ENCODE peak calls at places on chromosomes 16 and 17, in five cellular contexts. W, R, L, G and K are unnamed samples.

GRCh38 chr17:79798296-79799173 is 1.7 kb upstream of the CBX8 start:
- DNase-seq in R (no peak), G (peak), L (peak), W (peak), K (no peak)

GRCh38 chr16:22890976-22891375 is 77.0 kb downstream of the HS3ST2 start:
- DNase-seq in W (no peak), R (no peak), G (no peak), L (no peak), K (no peak)

GRCh38 chr16:17339764-17340541 is 130.8 kb downstream of the XYLT1 start:
- DNase-seq in G (peak), R (peak), L (no peak), W (no peak), K (no peak)

GRCh38 chr16:49859139-49859947 is 3.4 kb upstream of the ZNF423 start:
- DNase-seq in G (no peak), L (no peak), W (peak), R (no peak), K (no peak)

GRCh38 chr17:15409721-15410247 is 57.6 kb downstream of the CDRT4 start:
- DNase-seq in L (no peak), R (peak), G (no peak), W (no peak), K (no peak)

GRCh38 chr16:49003022-49003421 is 278.6 kb downstream of the CBLN1 start:
- DNase-seq in W (no peak), G (no peak), R (no peak), L (no peak), K (no peak)

GRCh38 chr16:49855280-49855821 is 561 bp downstream of the ZNF423 start:
- DNase-seq in W (peak), R (peak), G (peak), L (peak), K (peak)

GRCh38 chr17:28982191-28982793 is 23.5 kb downstream of the SEZ6 start:
- DNase-seq in W (no peak), L (no peak), R (peak), G (peak), K (no peak)

GRCh38 chr16:7381671-7382070 is 49.0 kb downstream of the RBFOX1 start:
- DNase-seq in L (no peak), G (no peak), W (no peak), R (no peak), K (no peak)
- H3K23ac ChIP-seq in L (no peak), G (no peak), W (no peak), R (no peak), K (no peak)

GRCh38 chr16:71628810-71629209 is 2.8 kb downstream of the MARVELD3 start:
- DNase-seq in L (no peak), G (peak), R (no peak), W (no peak), K (no peak)

GRCh38 chr16:71627631-71628236 is 1.8 kb downstream of the MARVELD3 start:
- DNase-seq in R (no peak), L (no peak), W (no peak), G (peak), K (no peak)

GRCh38 chr16:71626858-71627213 is 852 bp downstream of the MARVELD3 start:
- DNase-seq in R (no peak), G (peak), W (peak), L (peak), K (no peak)

GRCh38 chr16:71625113-71625850 is 702 bp upstream of the MARVELD3 start:
- DNase-seq in G (no peak), R (no peak), L (no peak), W (no peak), K (no peak)

DNA sequence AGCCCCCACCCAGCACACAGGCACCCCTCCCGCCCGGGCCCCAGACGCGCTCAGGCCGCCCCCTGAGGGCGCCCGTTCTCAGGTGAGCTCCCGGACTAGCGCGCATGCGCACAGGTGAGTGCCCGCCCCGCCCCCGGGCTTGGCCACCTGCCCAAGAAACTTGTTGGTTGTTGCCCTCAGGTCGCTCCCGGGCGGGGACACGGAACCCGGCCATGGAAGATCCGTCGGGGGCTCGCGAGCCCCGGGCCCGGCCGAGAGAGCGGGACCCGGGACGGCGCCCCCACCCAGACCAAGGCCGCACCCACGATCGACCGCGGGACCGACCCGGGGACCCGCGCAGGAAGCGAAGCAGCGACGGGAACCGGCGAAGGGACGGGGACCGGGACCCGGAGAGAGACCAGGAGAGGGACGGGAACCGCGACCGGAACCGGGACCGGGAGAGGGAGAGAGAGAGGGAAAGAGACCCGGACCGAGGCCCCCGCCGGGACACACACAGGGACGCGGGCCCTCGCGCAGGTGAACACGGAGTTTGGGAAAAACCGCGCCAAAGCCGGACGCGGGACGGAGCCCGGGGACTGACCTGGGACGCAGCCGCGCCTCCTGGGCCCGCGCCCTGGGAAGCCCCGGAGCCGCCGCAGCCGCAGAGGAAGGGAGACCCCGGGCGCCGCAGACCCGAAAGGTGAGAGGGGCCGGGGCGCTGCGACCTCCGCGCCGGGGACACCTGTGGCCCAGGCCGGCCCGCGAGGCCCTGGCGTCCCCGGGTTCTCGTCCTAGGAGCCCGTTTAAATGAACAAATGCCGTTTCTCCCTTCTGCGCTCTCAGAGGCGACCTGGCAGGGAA is at the start of gene MARVELD3:
- DNase-seq in R (no peak), W (peak), G (peak), L (peak), K (no peak)
- H3K23ac ChIP-seq in R (no peak), W (no peak), G (peak), L (no peak), K (peak)

GRCh38 chr17:17422641-17423040 is 54.2 kb upstream of the MED9 start:
- DNase-seq in W (no peak), G (no peak), L (no peak), R (no peak), K (no peak)
- H3K23ac ChIP-seq in W (no peak), G (no peak), L (no peak), R (no peak), K (no peak)

DNA sequence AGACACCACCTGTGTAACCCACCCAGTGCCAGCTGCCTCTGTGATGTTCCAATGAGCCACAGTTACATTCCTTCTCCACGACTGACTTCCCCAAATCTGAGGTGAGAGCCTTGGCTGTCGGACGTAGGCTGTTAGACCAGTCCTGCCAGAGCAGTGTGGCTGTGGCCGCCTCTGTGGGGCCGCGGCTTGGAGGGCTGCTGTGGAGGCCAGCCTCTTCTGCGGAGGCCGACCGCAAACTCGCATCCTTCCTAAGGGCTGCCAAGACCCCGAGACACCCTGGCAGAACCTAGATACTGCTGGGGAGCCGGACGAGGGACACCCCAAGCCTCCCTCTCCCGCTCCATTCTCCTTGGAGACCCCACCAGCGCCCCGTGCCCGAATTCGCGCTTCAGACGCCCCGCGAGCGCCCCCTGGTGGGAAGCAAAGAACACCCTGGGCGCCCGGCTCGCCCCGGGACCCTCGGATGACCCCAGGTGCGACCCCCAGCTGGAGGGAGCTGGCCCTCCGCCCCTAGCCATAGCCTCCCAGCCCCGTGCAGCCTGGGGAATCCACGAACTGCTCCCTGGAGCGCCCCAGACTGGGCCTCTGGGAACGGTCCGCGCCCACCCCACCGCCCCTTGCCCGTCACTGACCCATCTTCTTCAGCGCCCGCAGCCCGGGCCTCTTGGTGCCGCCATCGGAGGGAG is 556 bp downstream of the PLCD3 start:
- DNase-seq in R (no peak), W (peak), L (peak), G (peak), K (peak)
- H3K23ac ChIP-seq in R (peak), W (no peak), L (no peak), G (no peak), K (peak)

DNA sequence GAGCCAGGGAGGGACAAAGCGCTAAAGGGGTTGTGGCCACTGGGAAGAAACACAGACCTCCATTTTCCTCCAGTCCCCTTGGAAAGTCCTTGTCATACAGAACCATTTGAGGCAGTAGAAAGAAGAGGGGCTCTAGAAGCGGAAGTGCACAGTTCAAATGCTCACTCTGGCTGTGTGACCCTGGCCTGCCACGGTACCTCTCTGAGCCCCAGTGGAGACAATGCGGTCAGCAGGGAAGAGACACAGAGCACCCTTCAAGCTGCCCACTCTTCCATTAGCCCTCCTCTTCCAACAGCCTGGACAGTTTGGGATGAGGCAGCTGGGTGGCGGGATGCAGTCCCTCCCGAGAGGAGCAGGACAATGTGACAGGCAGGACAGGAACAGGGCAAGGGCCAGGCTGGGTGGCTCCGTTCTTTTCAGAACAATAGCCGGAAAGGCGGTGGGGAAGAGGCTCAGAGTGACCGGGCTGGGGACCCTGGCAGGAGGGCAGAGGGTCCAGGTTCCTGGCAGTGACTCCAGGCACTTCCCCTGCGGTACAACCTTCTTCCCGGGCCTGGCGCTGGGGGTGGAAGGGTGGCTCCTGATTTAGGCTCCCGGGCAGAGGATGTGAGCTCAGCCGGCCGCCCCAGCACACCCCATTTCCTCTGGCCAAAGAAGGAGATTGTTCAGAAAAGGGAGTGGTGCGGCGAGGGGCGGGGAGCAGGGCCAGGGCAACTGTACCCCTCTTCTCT is 5.6 kb downstream of the CASKIN2 start:
- DNase-seq in R (no peak), L (no peak), G (no peak), W (no peak), K (no peak)
- H3K23ac ChIP-seq in R (no peak), L (no peak), G (no peak), W (no peak), K (peak)

DNA sequence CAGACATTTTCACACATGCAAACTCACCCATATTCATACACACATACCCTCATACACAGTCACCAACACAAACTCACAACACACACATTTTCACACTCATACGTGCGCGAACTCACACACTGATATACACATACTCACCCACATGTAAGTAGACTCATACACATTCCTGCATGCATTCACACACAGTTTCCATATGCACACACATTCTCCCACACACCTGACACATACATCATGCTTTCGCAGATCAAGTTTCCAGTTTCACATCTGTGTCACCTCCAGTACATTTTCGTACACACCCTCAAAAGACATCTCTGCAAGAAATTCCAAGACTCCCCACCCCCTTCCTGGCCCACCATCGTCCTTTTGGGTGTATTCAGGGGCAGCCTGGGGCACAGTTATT is 35.6 kb upstream of the MMP2 start:
- DNase-seq in G (no peak), L (no peak), W (no peak), R (no peak), K (no peak)
- H3K23ac ChIP-seq in G (no peak), L (no peak), W (no peak), R (no peak), K (no peak)

DNA sequence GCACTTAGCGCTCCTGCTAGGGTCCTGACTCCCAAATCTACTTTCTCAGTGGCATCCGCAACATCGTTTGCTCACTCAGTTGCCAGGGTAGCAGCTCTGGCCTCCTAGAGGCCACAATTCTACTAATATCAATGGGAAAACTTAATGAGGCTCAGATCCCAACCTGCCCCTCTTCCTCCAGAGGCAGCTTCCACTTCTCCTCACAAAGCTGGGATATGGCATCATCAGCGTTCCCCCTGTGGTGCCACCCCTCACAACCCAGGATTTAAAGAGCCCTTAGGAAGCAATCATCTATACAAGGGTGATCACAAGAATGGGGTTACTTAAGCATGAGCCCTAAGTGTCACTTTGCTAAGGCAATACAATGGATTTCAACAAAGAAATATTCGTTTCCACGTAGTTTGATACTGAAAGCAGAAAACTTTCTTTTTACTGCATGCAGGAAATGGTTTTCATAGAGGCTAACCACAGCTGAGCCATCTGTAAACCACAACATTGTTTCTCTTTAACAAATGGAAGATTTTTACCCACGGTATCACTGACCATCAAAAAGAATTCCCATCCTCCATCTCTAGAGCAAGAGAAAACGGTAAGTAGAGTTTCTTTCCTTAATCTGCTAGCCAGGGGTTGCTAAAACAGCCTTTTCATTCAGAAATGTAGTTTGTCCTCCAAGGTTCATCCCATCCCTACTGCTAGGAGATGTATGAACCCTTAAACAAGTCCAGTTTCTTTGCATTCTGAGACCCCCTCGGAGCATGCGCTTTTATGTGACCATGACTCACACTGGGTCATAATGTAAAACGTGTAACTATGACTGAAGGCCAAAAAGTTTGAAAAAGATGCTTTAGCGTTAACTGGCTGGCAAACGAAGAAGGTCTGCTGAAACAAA is 68.3 kb upstream of the BCAR1 start:
- DNase-seq in W (no peak), R (peak), L (no peak), G (no peak), K (no peak)
- H3K23ac ChIP-seq in W (no peak), R (peak), L (no peak), G (no peak), K (no peak)